ENCODE peak calls at places on chromosomes 11 and 22, in seven cellular contexts. T is GM12878, Z is HCT116, N is K562, C is H1, Q is HepG2, F is SK-N-SH. O is an unnamed sample.

GRCh38 chr11:71488086-71488967 is 35.3 kb downstream of the NADSYN1 start:
- DNase-seq in T (no peak), Z (no peak), N (peak; percentile 40), C (no peak), Q (no peak), F (peak; percentile 77), O (no peak)

GRCh38 chr11:34620820-34621792 is at the start of gene EHF:
- DNase-seq in T (no peak), Z (no peak), N (no peak), C (no peak), Q (no peak), F (no peak), O (no peak)

GRCh38 chr22:39290724-39291161 is 28.7 kb downstream of the RPL3 start:
- DNase-seq in T (no peak), Z (no peak), N (no peak), C (no peak), Q (peak; percentile 56), F (no peak), O (no peak)

GRCh38 chr11:100863080-100863581 is 176.0 kb downstream of the ARHGAP42 start:
- DNase-seq in T (peak; percentile 49), Z (no peak), N (peak; percentile 75), C (no peak), Q (no peak), F (no peak), O (no peak)

GRCh38 chr11:4641501-4641900 is 2.3 kb upstream of the OR51E1 start:
- DNase-seq in T (no peak), Z (no peak), N (no peak), C (no peak), Q (no peak), F (no peak), O (no peak)

GRCh38 chr11:132084433-132084832 is 714.0 kb downstream of the NTM start:
- DNase-seq in T (no peak), Z (no peak), N (no peak), C (no peak), Q (no peak), F (no peak), O (no peak)

GRCh38 chr11:59158206-59159068 is 13.5 kb upstream of the DTX4 start:
- DNase-seq in T (no peak), Z (peak; percentile 47), N (peak; percentile 74), C (peak; percentile 67), Q (peak; percentile 56), F (peak; percentile 66), O (peak; percentile 85)

GRCh38 chr22:23124611-23125511 is 16.9 kb downstream of the RSPH14 start:
- DNase-seq in T (no peak), Z (no peak), N (peak; percentile 60), C (no peak), Q (no peak), F (no peak), O (no peak)

GRCh38 chr11:93458286-93458685 is 84.9 kb downstream of the SMCO4 start:
- DNase-seq in T (no peak), Z (no peak), N (no peak), C (no peak), Q (no peak), F (no peak), O (no peak)

GRCh38 chr11:77636738-77637344 is 753 bp downstream of the CLNS1A start:
- DNase-seq in T (no peak), Z (no peak), N (no peak), C (no peak), Q (no peak), F (peak; percentile 35), O (no peak)

GRCh38 chr11:40139507-40139906 is 1319.9 kb downstream of the LRRC4C start:
- DNase-seq in T (no peak), Z (no peak), N (no peak), C (no peak), Q (no peak), F (no peak), O (no peak)

GRCh38 chr11:86818466-86819282 is 18.3 kb downstream of the PRSS23 start:
- DNase-seq in T (peak; percentile 7), Z (peak; percentile 52), N (peak; percentile 49), C (no peak), Q (peak; percentile 42), F (peak; percentile 51), O (peak; percentile 39)

GRCh38 chr22:42721045-42721434 is 370 bp upstream of the A4GALT start:
- DNase-seq in T (no peak), Z (no peak), N (no peak), C (no peak), Q (no peak), F (no peak), O (no peak)

GRCh38 chr11:81869337-81870065 is 864.2 kb downstream of the FAM181B start:
- DNase-seq in T (peak; percentile 99), Z (no peak), N (no peak), C (no peak), Q (no peak), F (no peak), O (no peak)

GRCh38 chr11:31487848-31488247 is 21.6 kb downstream of the IMMP1L start:
- DNase-seq in T (no peak), Z (peak; percentile 44), N (no peak), C (no peak), Q (peak; percentile 53), F (peak; percentile 8), O (no peak)

GRCh38 chr11:75896843-75897419 is 81.9 kb downstream of the UVRAG start:
- DNase-seq in T (no peak), Z (peak; percentile 12), N (peak; percentile 32), C (no peak), Q (peak; percentile 35), F (peak; percentile 44), O (peak; percentile 42)

GRCh38 chr11:76347391-76347790 is 33.5 kb downstream of the THAP12 start:
- DNase-seq in T (no peak), Z (no peak), N (no peak), C (no peak), Q (no peak), F (no peak), O (peak; percentile 34)

GRCh38 chr11:68302256-68303054 is 9.9 kb upstream of the LRP5 start:
- DNase-seq in T (no peak), Z (peak; percentile 39), N (no peak), C (no peak), Q (peak; percentile 71), F (peak; percentile 15), O (peak; percentile 28)

GRCh38 chr11:1387961-1388762 is 1.6 kb upstream of the BRSK2 start:
- DNase-seq in T (no peak), Z (no peak), N (no peak), C (peak; percentile 63), Q (peak; percentile 18), F (no peak), O (no peak)
- TF ChIP-seq JUND in T (no peak), Z (no peak), N (no peak), C (no peak), Q (no peak), F (no peak), O (no peak)

DNA sequence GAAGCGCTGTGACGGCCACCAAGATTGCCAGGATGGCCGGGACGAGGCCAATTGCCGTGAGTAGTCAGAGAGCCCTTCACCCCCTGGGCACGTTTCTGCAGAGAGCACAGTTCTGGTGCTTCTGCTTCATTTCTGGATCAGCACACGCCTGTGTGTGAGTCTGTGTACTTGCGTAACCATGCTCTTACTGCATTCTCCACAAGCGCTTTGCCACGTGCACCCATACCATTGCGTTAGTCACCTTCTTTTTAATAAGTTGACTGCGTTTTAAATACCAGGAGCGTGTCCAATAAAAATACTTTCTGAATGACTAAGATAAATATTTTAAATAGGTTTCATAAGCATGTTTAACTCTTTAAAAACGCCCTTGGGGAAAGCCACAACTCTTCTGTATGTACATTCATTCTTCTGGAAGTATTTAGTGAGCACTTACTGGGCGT is 143.0 kb upstream of the SORL1-AS1 start:
- DNase-seq in T (no peak), Z (peak; percentile 27), N (no peak), C (no peak), Q (no peak), F (no peak), O (peak; percentile 62)
- TF ChIP-seq JUND in T (no peak), Z (peak; percentile 24), N (no peak), C (no peak), Q (no peak), F (peak; percentile 87), O (peak; percentile 63)

DNA sequence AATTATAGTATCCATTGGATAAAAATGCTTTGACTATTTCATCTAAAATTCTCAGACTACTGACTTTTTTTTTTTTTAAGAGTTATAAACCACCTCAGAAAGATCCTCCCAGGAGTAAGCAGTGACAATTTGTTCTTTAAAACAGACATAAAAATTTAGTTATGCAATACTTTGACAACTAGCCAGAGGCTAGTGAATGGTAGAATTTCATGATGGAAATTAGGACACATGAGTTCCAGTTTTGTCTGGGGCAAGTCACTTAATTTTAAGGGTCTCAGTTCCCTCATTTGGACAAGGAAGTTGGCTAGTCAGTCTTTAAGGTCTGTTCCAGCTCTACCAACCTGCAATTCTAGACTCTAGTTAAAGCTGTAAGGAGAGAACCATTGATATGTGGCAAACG is 2.9 kb downstream of the IL18 start:
- DNase-seq in T (no peak), Z (no peak), N (no peak), C (no peak), Q (no peak), F (no peak), O (no peak)
- TF ChIP-seq JUND in T (no peak), Z (no peak), N (no peak), C (no peak), Q (no peak), F (no peak), O (no peak)

GRCh38 chr22:29037340-29037932 is 24.2 kb downstream of the C22orf31 start:
- DNase-seq in T (no peak), Z (no peak), N (no peak), C (no peak), Q (peak; percentile 56), F (no peak), O (peak; percentile 20)

GRCh38 chr22:29041408-29041807 is 20.2 kb downstream of the C22orf31 start:
- DNase-seq in T (no peak), Z (no peak), N (no peak), C (no peak), Q (no peak), F (no peak), O (no peak)

GRCh38 chr22:29039148-29039547 is 22.5 kb downstream of the C22orf31 start:
- DNase-seq in T (no peak), Z (no peak), N (no peak), C (no peak), Q (no peak), F (no peak), O (no peak)

GRCh38 chr22:29043906-29044575 is 17.6 kb downstream of the C22orf31 start:
- DNase-seq in T (no peak), Z (no peak), N (no peak), C (no peak), Q (no peak), F (no peak), O (no peak)

DNA sequence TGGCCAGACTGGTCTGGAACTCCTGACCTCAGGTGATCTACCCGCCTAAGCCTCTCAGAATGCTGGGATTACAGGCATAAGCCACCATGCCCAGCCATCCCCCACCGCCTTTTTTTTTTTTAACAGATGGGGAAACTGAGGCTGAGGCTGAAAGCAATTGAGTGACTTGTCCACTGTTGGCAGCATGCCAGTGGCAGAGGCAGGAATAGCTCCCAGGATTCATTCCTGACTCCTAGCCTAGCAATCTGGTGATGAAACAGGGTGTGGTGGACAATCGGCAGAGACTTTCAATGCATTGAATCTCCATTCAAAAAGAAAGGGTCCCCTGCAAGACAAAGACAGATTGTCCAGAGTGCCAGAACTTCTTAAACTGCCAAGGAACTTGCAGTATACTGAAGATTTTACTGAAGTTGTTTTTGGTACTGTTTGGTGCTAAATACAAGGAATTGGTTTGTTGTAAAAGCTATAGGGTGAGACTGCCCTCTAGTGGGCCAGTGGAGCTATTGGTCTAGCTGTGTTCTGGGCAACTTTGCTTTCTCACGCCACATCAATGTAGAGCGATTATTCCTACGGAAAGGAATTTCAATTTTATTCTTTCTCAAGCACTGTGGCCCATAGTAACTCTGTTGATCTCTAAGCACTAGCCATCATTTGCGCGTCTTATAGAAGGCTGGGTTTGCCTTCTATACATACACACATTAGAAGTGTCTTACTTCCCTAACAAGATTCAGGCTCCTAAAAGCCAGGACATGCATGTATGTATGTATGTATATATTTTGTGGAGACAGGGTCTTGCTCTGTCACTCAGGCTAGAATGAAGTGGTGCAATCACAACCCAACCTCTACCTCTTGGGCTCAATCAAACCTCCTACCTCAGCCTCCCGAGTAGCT is 21.0 kb downstream of the C22orf31 start:
- DNase-seq in T (peak; percentile 36), Z (peak; percentile 73), N (peak; percentile 49), C (no peak), Q (peak; percentile 65), F (peak; percentile 73), O (no peak)
- TF ChIP-seq JUND in T (no peak), Z (no peak), N (no peak), C (no peak), Q (no peak), F (no peak), O (no peak)